ENCODE peak calls at places on chromosomes 4 and X, in four cellular contexts. W, R, O and V are unnamed samples.

GRCh38 chr4:40811886-40812857 is 62.4 kb downstream of the NSUN7 start:
- DNase-seq in R (no peak), O (no peak), W (no peak), V (no peak)

GRCh38 chr4:26273308-26273980 is 47.4 kb upstream of the RBPJ start:
- DNase-seq in O (no peak), W (no peak), R (no peak), V (no peak)

GRCh38 chr4:79576480-79576803 is 168.4 kb upstream of the GK2 start:
- DNase-seq in W (peak; percentile 48), O (peak; percentile 27), R (peak; percentile 21), V (no peak)

GRCh38 chrX:136495043-136495442 is 2.3 kb upstream of the HTATSF1 start:
- DNase-seq in O (no peak), R (no peak), W (no peak), V (no peak)

GRCh38 chrX:1106478-1107210 is 105.8 kb downstream of the CRLF2 start:
- DNase-seq in O (no peak), W (no peak), R (no peak), V (no peak)

GRCh38 chr4:78766650-78767049 is 9.5 kb upstream of the BMP2K start:
- DNase-seq in O (no peak), R (no peak), W (no peak), V (no peak)

GRCh38 chr4:77193511-77194236 is 36.7 kb downstream of the CCNG2 start:
- DNase-seq in W (no peak), O (peak; percentile 65), R (no peak), V (peak; percentile 84)

GRCh38 chrX:38061335-38061734 is 55.0 kb downstream of the SYTL5 start:
- DNase-seq in R (peak; percentile 14), O (no peak), W (no peak), V (no peak)

GRCh38 chrX:46913710-46914109 is 1.5 kb downstream of the JADE3 start:
- DNase-seq in W (peak; percentile 21), R (peak; percentile 39), O (no peak), V (no peak)

GRCh38 chr4:119206178-119206577 is 6.3 kb upstream of the USP53 start:
- DNase-seq in O (no peak), W (no peak), R (no peak), V (no peak)

GRCh38 chr4:106715825-106716224 is 320.3 kb downstream of the DKK2 start:
- DNase-seq in O (no peak), R (no peak), W (no peak), V (no peak)

GRCh38 chr4:158500054-158500453 is 21.6 kb upstream of the RXFP1 start:
- DNase-seq in O (no peak), R (no peak), W (no peak), V (no peak)

GRCh38 chrX:41043950-41044349 is 41.3 kb upstream of the USP9X start:
- DNase-seq in W (no peak), R (no peak), O (no peak), V (no peak)

GRCh38 chr4:152039085-152039484 is 278.3 kb upstream of the GATB start:
- DNase-seq in R (no peak), W (no peak), O (no peak), V (no peak)

GRCh38 chrX:148204195-148204594 is 223.1 kb downstream of the FMR1NB start:
- DNase-seq in W (no peak), O (no peak), R (no peak), V (no peak)

GRCh38 chr4:2925496-2925895 is 37.7 kb downstream of the NOP14 start:
- DNase-seq in R (no peak), O (no peak), W (no peak), V (no peak)

GRCh38 chr4:2924286-2924685 is 38.9 kb downstream of the NOP14 start:
- DNase-seq in O (no peak), W (no peak), R (no peak), V (no peak)

GRCh38 chr4:2924765-2925301 is 38.4 kb downstream of the NOP14 start:
- DNase-seq in R (no peak), W (no peak), O (no peak), V (no peak)

GRCh38 chr4:2923141-2923551 is 40.1 kb downstream of the NOP14 start:
- DNase-seq in W (no peak), O (no peak), R (no peak), V (no peak)

DNA sequence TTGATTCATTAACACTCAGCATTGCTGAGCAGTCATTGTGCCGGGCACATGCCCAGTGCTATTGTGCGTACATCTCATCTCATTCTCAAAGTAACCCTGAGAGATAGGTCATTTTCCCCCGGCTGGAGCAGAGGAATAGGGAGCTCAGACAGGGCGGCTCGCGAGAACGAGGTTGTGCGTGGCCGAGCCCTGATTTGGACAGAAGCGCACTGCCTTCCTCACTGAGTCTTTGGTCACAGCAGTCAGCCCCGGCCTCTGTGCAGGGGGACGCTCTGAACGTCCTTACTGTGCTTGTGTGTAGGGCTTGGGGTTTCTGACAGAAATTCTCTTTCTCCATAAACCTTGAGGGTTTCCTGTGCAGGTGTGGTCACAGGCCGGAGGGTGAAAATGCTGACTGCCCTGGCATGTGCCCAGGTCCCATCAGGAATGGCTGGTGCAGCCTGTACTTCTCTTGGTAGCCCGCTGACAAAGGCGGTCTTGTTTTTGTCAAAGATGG is 39.5 kb downstream of the NOP14 start:
- DNase-seq in O (no peak), W (no peak), R (no peak), V (no peak)
- TF ChIP-seq FOXJ3 in O (no peak), W (no peak), R (no peak), V (no peak)

DNA sequence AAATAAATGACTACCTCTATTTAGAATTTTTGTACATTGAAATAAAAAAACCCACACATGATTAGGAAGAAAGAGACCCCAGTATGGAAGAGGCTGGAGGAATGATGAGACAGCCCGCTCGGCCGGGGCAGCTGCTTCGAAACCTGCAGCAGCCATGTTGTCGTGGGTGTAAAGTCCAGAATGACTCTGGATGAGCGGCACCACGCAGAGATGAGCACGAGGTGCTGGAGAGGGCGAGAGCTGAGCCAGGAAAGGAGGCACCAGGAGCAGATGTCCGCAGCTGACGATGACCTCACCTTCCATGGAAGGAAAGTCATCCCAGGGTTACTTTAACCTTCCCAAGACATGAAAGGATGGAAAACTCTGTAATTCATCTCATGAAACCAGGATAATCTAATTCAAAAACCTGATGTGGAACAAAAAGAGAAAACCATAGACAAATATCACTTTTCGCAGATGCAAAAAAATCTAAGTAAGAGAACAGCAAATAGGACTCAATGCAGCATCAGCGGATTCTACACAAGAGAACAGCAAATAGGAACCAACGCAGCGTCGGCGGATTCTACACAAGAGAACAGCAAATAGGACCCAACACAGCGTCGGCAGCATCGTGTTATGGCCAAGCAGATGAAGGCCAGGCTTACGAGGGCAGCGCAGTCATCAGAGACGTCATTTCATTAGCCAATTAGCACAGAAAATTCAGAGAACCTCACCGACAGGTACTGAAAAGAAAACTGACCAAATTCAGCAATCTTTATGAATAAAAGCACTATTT is 25.9 kb upstream of the SPON2 start:
- DNase-seq in R (no peak), W (peak; percentile 17), O (no peak), V (peak; percentile 5)
- TF ChIP-seq USF2 in R (no peak), W (no peak), O (no peak), V (no peak)

GRCh38 chrX:104319346-104319745 is 64.6 kb upstream of the ESX1 start:
- DNase-seq in W (no peak), O (no peak), R (no peak), V (no peak)

GRCh38 chrX:104329731-104330130 is 75.0 kb upstream of the ESX1 start:
- DNase-seq in W (no peak), O (no peak), R (no peak), V (no peak)

GRCh38 chrX:104324461-104324860 is 69.7 kb upstream of the ESX1 start:
- DNase-seq in W (no peak), O (no peak), R (no peak), V (no peak)

GRCh38 chrX:104330966-104331365 is 76.2 kb upstream of the ESX1 start:
- DNase-seq in O (no peak), W (no peak), R (no peak), V (no peak)

GRCh38 chrX:104324871-104325585 is 70.3 kb upstream of the ESX1 start:
- DNase-seq in R (no peak), O (no peak), W (no peak), V (no peak)
- TF ChIP-seq FOXJ3 in R (no peak), O (no peak), W (no peak), V (no peak)

GRCh38 chr4:5780831-5781480 is 70.0 kb downstream of the EVC start:
- DNase-seq in W (no peak), O (no peak), R (no peak), V (no peak)
- TF ChIP-seq USF2 in W (no peak), O (no peak), R (no peak), V (no peak)